ENCODE peak calls at places on chromosomes 2 and 18, in five cellular contexts. C is K562, Q is tibial nerve, O is sigmoid colon, H is HepG2. F is an unnamed sample. For H3K36me3, the result is how much of the 10 kb centered on the place peaks cover.

GRCh38 chr18:14978191-14978590 is 230.2 kb downstream of the ANKRD30B start:
- DNase-seq in C (no peak), Q (no peak), O (no peak), H (no peak), F (no peak)

GRCh38 chr18:57433492-57434176 is 1.5 kb upstream of the ONECUT2 start:
- DNase-seq in C (no peak), Q (no peak), O (no peak), H (no peak), F (no peak)

GRCh38 chr18:2916184-2916583 is 69.4 kb downstream of the EMILIN2 start:
- DNase-seq in C (no peak), Q (no peak), O (no peak), H (no peak), F (no peak)

GRCh38 chr2:109436635-109437225 is 177.0 kb downstream of the SEPTIN10 start:
- DNase-seq in C (no peak), Q (no peak), O (peak), H (no peak), F (no peak)

GRCh38 chr2:23531881-23532280 is 146.9 kb downstream of the KLHL29 start:
- DNase-seq in C (no peak), Q (no peak), O (no peak), H (no peak), F (no peak)

GRCh38 chr2:240786355-240786841 is 33.6 kb downstream of the KIF1A start:
- DNase-seq in C (no peak), Q (no peak), O (peak), H (no peak), F (no peak)

GRCh38 chr2:185316383-185316782 is 422.2 kb upstream of the FSIP2 start:
- DNase-seq in C (no peak), Q (no peak), O (no peak), H (peak), F (no peak)

GRCh38 chr2:227411320-227411989 is 23.7 kb upstream of the SCYGR1 start:
- DNase-seq in C (no peak), Q (no peak), O (no peak), H (no peak), F (no peak)

GRCh38 chr2:205369813-205370212 is 312.5 kb upstream of the NRP2 start:
- DNase-seq in C (no peak), Q (no peak), O (no peak), H (no peak), F (no peak)
- H3K36me3 ChIP-seq in C (under half), Q (under half), O (under half), H (under half), F (under half)

GRCh38 chr18:9876523-9876866 is 9.3 kb upstream of the TXNDC2 start:
- DNase-seq in C (no peak), Q (no peak), O (no peak), H (no peak), F (no peak)
- TF ChIP-seq EP300 in C (no peak), Q (no peak), O (no peak), H (no peak), F (no peak)

GRCh38 chr2:74836675-74837401 is 2.9 kb downstream of the HK2 start:
- DNase-seq in C (no peak), Q (no peak), O (no peak), H (no peak), F (no peak)
- TF ChIP-seq CTCF in C (no peak), Q (no peak), O (no peak), H (no peak), F (no peak)

DNA sequence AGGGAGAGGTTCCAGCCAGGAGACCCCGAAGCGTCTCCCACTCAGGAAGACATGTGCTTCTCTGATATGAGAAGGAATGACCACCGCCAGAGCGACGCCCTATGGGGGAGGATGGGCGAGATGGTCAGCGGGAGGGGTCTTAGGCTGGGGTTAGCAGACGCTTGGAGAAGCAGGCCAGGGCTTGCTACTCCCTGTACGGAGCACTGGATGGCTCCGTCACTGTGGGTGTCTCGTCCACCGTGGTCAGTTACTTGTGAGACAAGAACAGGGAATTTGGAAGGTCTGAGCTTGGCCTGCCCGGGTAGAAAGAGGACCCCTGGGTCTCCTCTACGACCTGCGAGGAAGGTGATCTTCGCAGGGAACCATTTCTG is 39.8 kb downstream of the TMEM18 start:
- DNase-seq in C (no peak), Q (no peak), O (peak), H (no peak), F (no peak)
- H3K36me3 ChIP-seq in C (under half), Q (under half), O (under half), H (under half), F (under half)

GRCh38 chr2:189836644-189837043 is 52.4 kb downstream of the PMS1 start:
- DNase-seq in C (no peak), Q (no peak), O (no peak), H (no peak), F (no peak)
- TF ChIP-seq EP300 in C (no peak), Q (no peak), O (no peak), H (no peak), F (no peak)

DNA sequence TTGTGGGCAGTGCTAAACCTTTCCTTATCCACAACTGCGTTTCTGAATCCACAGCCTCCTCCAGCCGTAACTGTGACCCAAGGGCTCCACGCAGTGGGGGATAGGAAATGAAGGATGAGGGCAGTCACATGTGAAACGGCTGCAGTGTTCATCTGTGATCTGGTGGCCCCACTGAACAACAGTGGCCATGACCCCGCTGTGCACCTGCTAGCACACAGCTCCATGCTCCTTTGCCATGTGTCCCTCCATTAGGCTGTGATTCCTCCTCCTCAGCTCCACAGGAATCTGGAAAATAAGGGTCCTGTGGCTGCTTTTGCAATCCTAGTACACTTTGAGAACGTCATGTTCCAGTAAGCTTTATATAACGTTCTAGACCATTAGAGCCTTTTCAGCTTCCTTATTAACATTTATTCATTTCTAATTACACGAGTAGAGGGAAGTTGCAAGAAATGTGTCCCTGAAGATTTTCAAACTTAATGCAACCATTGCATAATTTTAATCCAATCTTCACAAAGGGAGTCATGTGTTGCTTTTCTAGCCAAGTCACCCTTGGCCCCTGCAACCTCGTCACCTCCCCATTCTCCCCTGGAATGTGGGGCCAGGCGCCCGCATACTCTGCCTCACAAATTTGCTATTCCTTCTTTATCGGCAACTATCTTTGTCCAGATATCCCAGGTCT is 7.1 kb upstream of the NAPG start:
- DNase-seq in C (peak), Q (peak), O (peak), H (peak), F (peak)
- TF ChIP-seq CTCF in C (peak), Q (peak), O (no peak), H (peak), F (peak)

GRCh38 chr2:191385416-191386160 is 140.4 kb downstream of the MYO1B start:
- DNase-seq in C (no peak), Q (no peak), O (no peak), H (no peak), F (no peak)
- H3K36me3 ChIP-seq in C (under half), Q (under half), O (under half), H (half or more), F (under half)

DNA sequence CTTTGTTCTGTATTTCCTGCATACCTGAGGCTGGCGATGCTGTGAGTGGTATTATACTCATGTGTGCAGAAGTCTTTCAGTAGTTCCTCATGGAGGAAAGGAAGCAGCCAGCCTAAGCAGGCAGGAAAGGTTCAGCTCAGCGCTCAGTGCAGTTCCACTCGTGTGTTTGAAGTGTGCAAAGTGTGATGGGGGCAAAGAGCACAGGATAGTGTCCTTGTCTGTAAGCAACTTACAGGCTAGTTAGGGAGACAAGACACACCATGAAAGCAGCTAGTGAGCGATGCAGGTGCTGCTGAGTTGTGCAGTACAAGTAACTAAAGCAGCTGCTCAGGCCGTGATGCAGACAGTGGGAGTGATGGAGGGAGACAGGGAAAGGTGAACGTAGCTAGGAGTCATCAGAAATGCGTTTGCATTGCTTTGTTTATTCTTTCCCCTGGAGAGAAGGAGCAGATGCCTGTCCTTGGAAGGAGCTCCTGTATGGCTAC is 146.2 kb downstream of the LDLRAD4 start:
- DNase-seq in C (no peak), Q (no peak), O (no peak), H (no peak), F (no peak)
- TF ChIP-seq EP300 in C (no peak), Q (no peak), O (peak), H (no peak), F (no peak)

DNA sequence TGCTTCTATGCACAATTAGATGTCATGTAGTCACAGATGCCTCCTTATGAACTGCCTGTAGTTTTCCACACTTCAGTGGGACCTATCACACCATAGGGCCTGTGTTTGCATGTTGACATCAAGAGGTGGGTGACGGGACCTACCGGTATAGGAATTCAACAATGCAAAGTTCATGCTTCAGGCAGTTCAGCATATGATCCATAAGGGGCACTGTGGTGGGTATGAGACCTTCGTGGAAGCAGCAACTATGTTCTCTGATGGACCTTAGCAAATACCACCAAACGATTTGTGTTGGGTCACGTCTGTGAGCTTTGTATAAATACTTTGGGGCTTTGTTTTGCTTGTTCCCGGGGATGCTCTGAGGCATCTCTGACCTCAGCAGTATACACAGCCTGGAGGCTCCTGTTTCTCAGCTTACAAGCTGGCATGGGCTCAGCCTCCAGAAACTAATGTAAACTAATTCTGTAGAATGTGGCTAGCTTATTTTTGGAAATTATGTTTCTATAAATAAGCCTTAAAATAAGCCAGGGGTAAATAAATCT is 111.6 kb downstream of the DTNA start:
- DNase-seq in C (no peak), Q (no peak), O (no peak), H (peak), F (no peak)
- TF ChIP-seq CTCF in C (no peak), Q (no peak), O (no peak), H (no peak), F (no peak)

DNA sequence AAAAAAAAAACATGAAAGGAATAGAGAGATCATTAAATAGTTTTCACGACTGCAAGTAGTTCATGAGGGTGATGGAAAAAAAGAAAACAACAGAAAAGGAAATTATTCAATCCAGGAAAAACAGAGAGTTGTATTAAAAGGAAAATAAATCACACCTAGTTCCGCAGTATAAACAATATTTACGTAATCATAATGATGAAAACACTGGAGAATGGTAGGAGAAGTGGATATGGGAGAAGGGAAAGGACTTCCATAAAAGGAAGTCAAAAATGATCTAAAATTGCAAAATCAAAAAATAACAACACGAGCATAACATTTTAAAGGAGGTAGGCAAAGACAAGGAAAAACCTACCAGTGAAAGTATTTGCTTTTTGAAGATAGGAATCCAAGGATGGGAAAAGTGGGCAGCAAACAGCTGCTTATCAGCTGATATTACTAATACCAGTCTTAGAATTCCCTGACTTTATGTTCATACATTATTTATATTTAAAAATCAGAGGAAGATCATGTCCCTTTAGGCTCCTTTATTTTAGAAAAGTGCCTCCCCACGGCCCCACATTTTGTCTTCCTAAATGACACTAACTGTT is 160.8 kb downstream of the NBAS start:
- DNase-seq in C (no peak), Q (no peak), O (no peak), H (no peak), F (no peak)
- H3K36me3 ChIP-seq in C (half or more), Q (under half), O (under half), H (under half), F (under half)